ENCODE peak calls at places on chromosomes 12 and 14, in seven cellular contexts. One of them, this sample, is unnamed.

GRCh38 chr14:80054020-80054419 is 157.3 kb downstream of the DIO2 start:
- DNase-seq in AG09309: no peak
- DNase-seq in NCI-H2171: no peak
- DNase-seq in effector memory CD8-positive, alpha-beta T cell: no peak
- DNase-seq in stimulated activated CD4-positive, alpha-beta T cell treated with anti-CD3 and anti-CD28 coated beads, Interleukin-15, amount 100 ng/mL, for 1 hour: no peak
- DNase-seq in astrocyte of the cerebellum: no peak
- DNase-seq in omental fat pad: no peak
- DNase-seq in this sample: no peak

GRCh38 chr14:80468331-80469122 is 257.2 kb upstream of the DIO2 start:
- DNase-seq in AG09309: no peak
- DNase-seq in NCI-H2171: no peak
- DNase-seq in effector memory CD8-positive, alpha-beta T cell: no peak
- DNase-seq in stimulated activated CD4-positive, alpha-beta T cell treated with anti-CD3 and anti-CD28 coated beads, Interleukin-15, amount 100 ng/mL, for 1 hour: no peak
- DNase-seq in astrocyte of the cerebellum: peak
- DNase-seq in omental fat pad: no peak
- DNase-seq in this sample: no peak

GRCh38 chr14:59570122-59570521 is 6.5 kb downstream of the CCDC175 start:
- DNase-seq in AG09309: no peak
- DNase-seq in NCI-H2171: no peak
- DNase-seq in effector memory CD8-positive, alpha-beta T cell: no peak
- DNase-seq in stimulated activated CD4-positive, alpha-beta T cell treated with anti-CD3 and anti-CD28 coated beads, Interleukin-15, amount 100 ng/mL, for 1 hour: no peak
- DNase-seq in astrocyte of the cerebellum: no peak
- DNase-seq in omental fat pad: no peak
- DNase-seq in this sample: no peak

GRCh38 chr14:23056257-23056955 is 914 bp downstream of the CDH24 start:
- DNase-seq in AG09309: no peak
- DNase-seq in NCI-H2171: no peak
- DNase-seq in effector memory CD8-positive, alpha-beta T cell: peak
- DNase-seq in stimulated activated CD4-positive, alpha-beta T cell treated with anti-CD3 and anti-CD28 coated beads, Interleukin-15, amount 100 ng/mL, for 1 hour: peak
- DNase-seq in astrocyte of the cerebellum: peak
- DNase-seq in omental fat pad: no peak
- DNase-seq in this sample: no peak

GRCh38 chr12:94285954-94286579 is 137.7 kb downstream of the PLXNC1 start:
- DNase-seq in AG09309: no peak
- DNase-seq in NCI-H2171: no peak
- DNase-seq in effector memory CD8-positive, alpha-beta T cell: no peak
- DNase-seq in stimulated activated CD4-positive, alpha-beta T cell treated with anti-CD3 and anti-CD28 coated beads, Interleukin-15, amount 100 ng/mL, for 1 hour: no peak
- DNase-seq in astrocyte of the cerebellum: no peak
- DNase-seq in omental fat pad: no peak
- DNase-seq in this sample: no peak

GRCh38 chr12:20006856-20007255 is 361.5 kb upstream of the PDE3A start:
- DNase-seq in AG09309: peak
- DNase-seq in NCI-H2171: no peak
- DNase-seq in effector memory CD8-positive, alpha-beta T cell: no peak
- DNase-seq in stimulated activated CD4-positive, alpha-beta T cell treated with anti-CD3 and anti-CD28 coated beads, Interleukin-15, amount 100 ng/mL, for 1 hour: no peak
- DNase-seq in astrocyte of the cerebellum: no peak
- DNase-seq in omental fat pad: no peak
- DNase-seq in this sample: no peak

GRCh38 chr14:88142990-88143389 is 138.1 kb downstream of the GPR65 start:
- DNase-seq in AG09309: no peak
- DNase-seq in NCI-H2171: no peak
- DNase-seq in effector memory CD8-positive, alpha-beta T cell: no peak
- DNase-seq in stimulated activated CD4-positive, alpha-beta T cell treated with anti-CD3 and anti-CD28 coated beads, Interleukin-15, amount 100 ng/mL, for 1 hour: no peak
- DNase-seq in astrocyte of the cerebellum: no peak
- DNase-seq in omental fat pad: no peak
- DNase-seq in this sample: no peak

GRCh38 chr14:60775296-60775695 is 40.7 kb downstream of the MNAT1 start:
- DNase-seq in AG09309: no peak
- DNase-seq in NCI-H2171: no peak
- DNase-seq in effector memory CD8-positive, alpha-beta T cell: no peak
- DNase-seq in stimulated activated CD4-positive, alpha-beta T cell treated with anti-CD3 and anti-CD28 coated beads, Interleukin-15, amount 100 ng/mL, for 1 hour: no peak
- DNase-seq in astrocyte of the cerebellum: peak
- DNase-seq in omental fat pad: no peak
- DNase-seq in this sample: no peak

GRCh38 chr12:56884421-56884820 is 49.8 kb downstream of the SDR9C7 start:
- DNase-seq in AG09309: no peak
- DNase-seq in NCI-H2171: no peak
- DNase-seq in effector memory CD8-positive, alpha-beta T cell: no peak
- DNase-seq in stimulated activated CD4-positive, alpha-beta T cell treated with anti-CD3 and anti-CD28 coated beads, Interleukin-15, amount 100 ng/mL, for 1 hour: no peak
- DNase-seq in astrocyte of the cerebellum: no peak
- DNase-seq in omental fat pad: no peak
- DNase-seq in this sample: no peak

GRCh38 chr12:29216797-29217583 is 67.9 kb downstream of the FAR2 start:
- DNase-seq in AG09309: peak
- DNase-seq in NCI-H2171: peak
- DNase-seq in effector memory CD8-positive, alpha-beta T cell: no peak
- DNase-seq in stimulated activated CD4-positive, alpha-beta T cell treated with anti-CD3 and anti-CD28 coated beads, Interleukin-15, amount 100 ng/mL, for 1 hour: no peak
- DNase-seq in astrocyte of the cerebellum: no peak
- DNase-seq in omental fat pad: no peak
- DNase-seq in this sample: no peak

GRCh38 chr14:80638620-80639215 is 302.8 kb downstream of the CEP128 start:
- DNase-seq in AG09309: peak
- DNase-seq in NCI-H2171: no peak
- DNase-seq in effector memory CD8-positive, alpha-beta T cell: no peak
- DNase-seq in stimulated activated CD4-positive, alpha-beta T cell treated with anti-CD3 and anti-CD28 coated beads, Interleukin-15, amount 100 ng/mL, for 1 hour: no peak
- DNase-seq in astrocyte of the cerebellum: peak
- DNase-seq in omental fat pad: no peak
- DNase-seq in this sample: no peak